ENCODE peak calls at places on chromosome 1, in five cellular contexts. One of them, this sample, is unnamed.

GRCh38 chr1:179586107-179586823 is 5.4 kb upstream of the TDRD5 start:
- DNase-seq in H1: peak; percentile 84
- DNase-seq in SK-N-SH: peak; percentile 93
- DNase-seq in esophagus muscularis mucosa: no peak
- DNase-seq in breast epithelium: peak; percentile 69
- DNase-seq in this sample: peak; percentile 78

GRCh38 chr1:28437260-28437923 is 67.9 kb downstream of the PHACTR4 start:
- DNase-seq in SK-N-SH: no peak
- DNase-seq in esophagus muscularis mucosa: no peak
- DNase-seq in breast epithelium: no peak
- DNase-seq in H1: no peak
- DNase-seq in this sample: no peak

GRCh38 chr1:159900086-159900680 is at the start of gene CFAP45:
- DNase-seq in breast epithelium: peak; percentile 91
- DNase-seq in esophagus muscularis mucosa: peak; percentile 94
- DNase-seq in SK-N-SH: no peak
- DNase-seq in H1: peak; percentile 79
- DNase-seq in this sample: peak; percentile 97

GRCh38 chr1:207672525-207673130 is 27.7 kb downstream of the CR1L start:
- DNase-seq in H1: no peak
- DNase-seq in breast epithelium: no peak
- DNase-seq in SK-N-SH: peak; percentile 32
- DNase-seq in esophagus muscularis mucosa: no peak
- DNase-seq in this sample: peak; percentile 92

GRCh38 chr1:183124259-183124658 is 61.8 kb upstream of the LAMC2 start:
- DNase-seq in SK-N-SH: peak; percentile 7
- DNase-seq in H1: no peak
- DNase-seq in esophagus muscularis mucosa: no peak
- DNase-seq in breast epithelium: no peak
- DNase-seq in this sample: no peak

GRCh38 chr1:151238467-151238739 is 16.1 kb upstream of the PSMD4 start:
- DNase-seq in esophagus muscularis mucosa: no peak
- DNase-seq in breast epithelium: no peak
- DNase-seq in SK-N-SH: peak; percentile 13
- DNase-seq in H1: no peak
- DNase-seq in this sample: no peak

GRCh38 chr1:91765880-91766443 is 120.0 kb downstream of the TGFBR3 start:
- DNase-seq in SK-N-SH: no peak
- DNase-seq in H1: no peak
- DNase-seq in esophagus muscularis mucosa: no peak
- DNase-seq in breast epithelium: no peak
- DNase-seq in this sample: no peak

GRCh38 chr1:107863342-107863741 is 101.6 kb downstream of the VAV3 start:
- DNase-seq in SK-N-SH: no peak
- DNase-seq in breast epithelium: no peak
- DNase-seq in H1: no peak
- DNase-seq in esophagus muscularis mucosa: no peak
- DNase-seq in this sample: no peak

GRCh38 chr1:223670458-223671159 is 5.1 kb upstream of the CAPN8 start:
- DNase-seq in SK-N-SH: peak; percentile 46
- DNase-seq in breast epithelium: no peak
- DNase-seq in H1: peak; percentile 64
- DNase-seq in esophagus muscularis mucosa: no peak
- DNase-seq in this sample: peak; percentile 87

GRCh38 chr1:37951783-37952624 is 5.2 kb upstream of the INPP5B start:
- DNase-seq in breast epithelium: peak; percentile 37
- DNase-seq in SK-N-SH: no peak
- DNase-seq in H1: no peak
- DNase-seq in esophagus muscularis mucosa: no peak
- DNase-seq in this sample: no peak

GRCh38 chr1:184838374-184838995 is 83.8 kb upstream of the EDEM3 start:
- DNase-seq in H1: no peak
- DNase-seq in SK-N-SH: peak; percentile 9
- DNase-seq in breast epithelium: peak; percentile 62
- DNase-seq in esophagus muscularis mucosa: peak; percentile 93
- DNase-seq in this sample: no peak

GRCh38 chr1:16178596-16179497 is 23.0 kb upstream of the EPHA2 start:
- DNase-seq in H1: no peak
- DNase-seq in esophagus muscularis mucosa: no peak
- DNase-seq in SK-N-SH: no peak
- DNase-seq in breast epithelium: no peak
- DNase-seq in this sample: no peak

GRCh38 chr1:182629674-182630073 is 25.5 kb upstream of the RGS16 start:
- DNase-seq in breast epithelium: no peak
- DNase-seq in esophagus muscularis mucosa: no peak
- DNase-seq in SK-N-SH: no peak
- DNase-seq in H1: no peak
- DNase-seq in this sample: no peak

GRCh38 chr1:232678185-232678886 is 48.4 kb upstream of the SIPA1L2 start:
- DNase-seq in esophagus muscularis mucosa: no peak
- DNase-seq in H1: no peak
- DNase-seq in SK-N-SH: no peak
- DNase-seq in breast epithelium: no peak
- DNase-seq in this sample: no peak

GRCh38 chr1:183048087-183049085 is 25.2 kb downstream of the LAMC1 start:
- DNase-seq in esophagus muscularis mucosa: no peak
- DNase-seq in H1: no peak
- DNase-seq in SK-N-SH: no peak
- DNase-seq in breast epithelium: no peak
- DNase-seq in this sample: no peak

GRCh38 chr1:101153692-101154091 is 83.1 kb upstream of the S1PR1 start:
- DNase-seq in esophagus muscularis mucosa: no peak
- DNase-seq in breast epithelium: no peak
- DNase-seq in SK-N-SH: no peak
- DNase-seq in H1: no peak
- DNase-seq in this sample: no peak
- H3K4me1 ChIP-seq in esophagus muscularis mucosa: no peaks in the 10 kb centered on the region
- H3K4me1 ChIP-seq in breast epithelium: no peaks in the 10 kb centered on the region
- H3K4me1 ChIP-seq in SK-N-SH: no peaks in the 10 kb centered on the region
- H3K4me1 ChIP-seq in H1: no peaks in the 10 kb centered on the region
- H3K4me1 ChIP-seq in this sample: peaks cover 6% of the 10 kb centered on the region

DNA sequence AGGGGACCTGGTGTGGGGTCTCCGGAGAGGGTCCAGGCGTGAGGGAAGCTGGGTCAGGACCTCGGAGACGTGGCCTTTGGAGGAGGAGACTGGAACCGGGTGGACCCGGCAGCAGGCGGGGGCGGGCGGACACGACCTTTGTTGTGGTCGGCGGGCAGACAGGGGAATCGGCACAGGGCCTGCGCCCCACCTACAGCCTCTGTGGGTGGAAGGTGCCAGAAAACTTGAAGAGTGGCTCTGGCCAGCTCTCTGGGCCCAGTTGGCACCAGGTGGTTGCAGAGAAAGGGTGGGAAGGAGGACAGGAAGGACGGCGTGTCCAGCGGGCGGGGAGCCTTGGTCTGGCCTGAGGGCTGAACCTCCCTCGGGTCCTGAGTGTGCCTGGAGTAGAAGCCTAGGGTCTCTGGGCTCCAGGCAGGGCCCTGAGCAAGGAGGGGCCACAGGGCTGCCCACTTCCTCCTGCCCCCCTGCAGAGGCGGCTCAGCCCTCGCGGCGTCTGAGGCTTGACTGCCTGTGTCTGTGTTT is 7.7 kb upstream of the TTLL10 start:
- DNase-seq in SK-N-SH: no peak
- DNase-seq in breast epithelium: no peak
- DNase-seq in esophagus muscularis mucosa: no peak
- DNase-seq in H1: no peak
- DNase-seq in this sample: no peak
- TF ChIP-seq POLR2AphosphoS5 in SK-N-SH: no peak
- TF ChIP-seq POLR2AphosphoS5 in breast epithelium: no peak
- TF ChIP-seq POLR2AphosphoS5 in esophagus muscularis mucosa: no peak
- TF ChIP-seq POLR2AphosphoS5 in H1: no peak
- TF ChIP-seq POLR2AphosphoS5 in this sample: no peak

DNA sequence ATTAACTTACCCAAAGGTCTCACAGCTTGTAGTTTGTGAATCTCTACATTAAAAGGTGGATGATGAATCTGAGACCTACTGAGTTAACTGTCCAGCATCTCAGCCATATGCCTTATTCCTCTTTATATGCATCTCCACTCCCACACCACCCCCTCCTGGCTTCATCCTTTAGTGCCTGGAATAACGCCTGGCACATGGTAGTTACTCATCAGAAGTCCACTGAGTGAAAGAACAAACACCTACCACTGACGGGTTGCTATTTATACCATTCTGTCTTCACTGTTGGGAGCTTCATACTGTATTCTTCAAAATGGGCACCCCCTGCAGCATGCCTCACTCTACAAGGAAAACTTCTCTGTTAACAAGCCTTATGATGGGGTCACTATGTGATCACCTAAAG is at the start of gene LRRC53:
- DNase-seq in SK-N-SH: no peak
- DNase-seq in H1: no peak
- DNase-seq in breast epithelium: no peak
- DNase-seq in esophagus muscularis mucosa: no peak
- DNase-seq in this sample: no peak
- H3K4me1 ChIP-seq in SK-N-SH: peaks cover 2% of the 10 kb centered on the region
- H3K4me1 ChIP-seq in H1: peaks cover 2% of the 10 kb centered on the region
- H3K4me1 ChIP-seq in breast epithelium: no peaks in the 10 kb centered on the region
- H3K4me1 ChIP-seq in esophagus muscularis mucosa: no peaks in the 10 kb centered on the region
- H3K4me1 ChIP-seq in this sample: peaks cover 8% of the 10 kb centered on the region

DNA sequence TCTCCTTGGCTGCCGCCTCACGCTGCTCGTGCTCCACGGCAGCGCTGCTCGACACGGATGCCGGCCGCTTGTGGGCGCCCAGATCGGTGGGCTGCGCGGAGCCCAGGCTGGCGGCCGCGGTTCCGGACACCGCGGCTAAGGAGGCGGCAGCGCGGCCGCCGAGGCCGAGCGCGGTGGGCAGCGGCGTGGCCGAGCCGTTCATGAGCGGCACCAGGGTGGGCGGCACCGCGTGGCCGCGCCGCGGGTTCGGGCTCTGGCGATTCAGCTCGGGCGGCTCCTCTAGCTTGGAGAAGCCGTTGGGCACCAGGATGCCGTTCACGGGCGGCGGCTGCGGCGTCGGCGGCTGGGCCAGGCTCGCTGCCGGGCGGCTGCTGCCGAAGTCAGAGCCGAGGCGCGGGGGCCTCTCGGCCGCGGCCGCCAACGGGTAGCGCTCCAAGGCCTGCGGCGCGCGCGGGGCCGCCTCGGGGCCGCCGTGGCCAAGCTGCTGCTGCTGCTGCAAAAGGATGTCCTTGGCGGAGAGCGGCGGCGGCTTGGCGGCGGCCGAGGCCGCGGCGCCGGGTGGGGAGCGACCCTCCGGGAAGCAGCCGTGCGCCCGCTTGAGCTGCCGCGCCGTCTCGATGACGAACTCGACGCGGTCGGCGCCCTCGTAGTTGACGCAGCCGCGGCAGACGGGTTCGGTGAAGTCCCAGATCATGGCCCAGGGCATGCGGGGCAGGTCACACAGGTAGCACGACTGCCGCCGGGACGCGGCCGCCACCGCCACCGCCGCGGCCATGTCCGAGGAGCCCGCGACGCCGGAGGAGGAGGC is 1.1 kb downstream of the IRF2BP2 start:
- DNase-seq in H1: peak; percentile 67
- DNase-seq in breast epithelium: peak; percentile 67
- DNase-seq in esophagus muscularis mucosa: no peak
- DNase-seq in SK-N-SH: no peak
- DNase-seq in this sample: peak; percentile 57
- TF ChIP-seq POLR2AphosphoS5 in H1: peak; percentile 51
- TF ChIP-seq POLR2AphosphoS5 in breast epithelium: peak; percentile 77
- TF ChIP-seq POLR2AphosphoS5 in esophagus muscularis mucosa: peak; percentile 57
- TF ChIP-seq POLR2AphosphoS5 in SK-N-SH: peak; percentile 20
- TF ChIP-seq POLR2AphosphoS5 in this sample: no peak

This sample was measured in GM23338.